ENCODE peak calls at places on chromosomes 4 and X, in eight cellular contexts. One of them, this sample, is unnamed.

GRCh38 chrX:29490606-29491005 is 724.8 kb upstream of the MAGEB2 start:
- DNase-seq in activated naive CD4-positive, alpha-beta T cell treated with anti-CD3 and anti-CD28 coated beads for 36 hours: no peak
- DNase-seq in stimulated activated CD4-positive, alpha-beta T cell treated with anti-CD3 and anti-CD28 coated beads, Interleukin-2, amount 100 ng/mL, for 4 hours: no peak
- DNase-seq in activated T-helper 1 cell treated with anti-CD3 and anti-CD28 coated beads, Interleukin-2, amount 50 U/mL, for 16 hours: no peak
- DNase-seq in SIG-M5: no peak
- DNase-seq in adipocyte: no peak
- DNase-seq in activated CD4-positive, alpha-beta T cell treated with anti-CD3 and anti-CD28 coated beads, Interleukin-2, amount 50 U/mL, for 24 hours: no peak
- DNase-seq in activated naive CD8-positive, alpha-beta T cell treated with anti-CD3 and anti-CD28 coated beads for 36 hours: no peak
- DNase-seq in this sample: no peak

GRCh38 chr4:154435895-154436294 is 55.7 kb downstream of the DCHS2 start:
- DNase-seq in stimulated activated CD4-positive, alpha-beta T cell treated with anti-CD3 and anti-CD28 coated beads, Interleukin-2, amount 100 ng/mL, for 4 hours: no peak
- DNase-seq in activated naive CD8-positive, alpha-beta T cell treated with anti-CD3 and anti-CD28 coated beads for 36 hours: no peak
- DNase-seq in SIG-M5: no peak
- DNase-seq in activated naive CD4-positive, alpha-beta T cell treated with anti-CD3 and anti-CD28 coated beads for 36 hours: no peak
- DNase-seq in adipocyte: no peak
- DNase-seq in activated CD4-positive, alpha-beta T cell treated with anti-CD3 and anti-CD28 coated beads, Interleukin-2, amount 50 U/mL, for 24 hours: no peak
- DNase-seq in activated T-helper 1 cell treated with anti-CD3 and anti-CD28 coated beads, Interleukin-2, amount 50 U/mL, for 16 hours: no peak
- DNase-seq in this sample: no peak

GRCh38 chr4:151347891-151348290 is 22.5 kb upstream of the SH3D19 start:
- DNase-seq in stimulated activated CD4-positive, alpha-beta T cell treated with anti-CD3 and anti-CD28 coated beads, Interleukin-2, amount 100 ng/mL, for 4 hours: no peak
- DNase-seq in activated CD4-positive, alpha-beta T cell treated with anti-CD3 and anti-CD28 coated beads, Interleukin-2, amount 50 U/mL, for 24 hours: no peak
- DNase-seq in activated T-helper 1 cell treated with anti-CD3 and anti-CD28 coated beads, Interleukin-2, amount 50 U/mL, for 16 hours: no peak
- DNase-seq in activated naive CD4-positive, alpha-beta T cell treated with anti-CD3 and anti-CD28 coated beads for 36 hours: no peak
- DNase-seq in adipocyte: no peak
- DNase-seq in activated naive CD8-positive, alpha-beta T cell treated with anti-CD3 and anti-CD28 coated beads for 36 hours: no peak
- DNase-seq in SIG-M5: no peak
- DNase-seq in this sample: no peak

GRCh38 chrX:23749129-23749528 is 6.1 kb upstream of the ACOT9 start:
- DNase-seq in activated T-helper 1 cell treated with anti-CD3 and anti-CD28 coated beads, Interleukin-2, amount 50 U/mL, for 16 hours: no peak
- DNase-seq in stimulated activated CD4-positive, alpha-beta T cell treated with anti-CD3 and anti-CD28 coated beads, Interleukin-2, amount 100 ng/mL, for 4 hours: no peak
- DNase-seq in SIG-M5: no peak
- DNase-seq in adipocyte: no peak
- DNase-seq in activated CD4-positive, alpha-beta T cell treated with anti-CD3 and anti-CD28 coated beads, Interleukin-2, amount 50 U/mL, for 24 hours: no peak
- DNase-seq in activated naive CD4-positive, alpha-beta T cell treated with anti-CD3 and anti-CD28 coated beads for 36 hours: no peak
- DNase-seq in activated naive CD8-positive, alpha-beta T cell treated with anti-CD3 and anti-CD28 coated beads for 36 hours: no peak
- DNase-seq in this sample: no peak

GRCh38 chr4:16579866-16580265 is 318.6 kb downstream of the LDB2 start:
- DNase-seq in stimulated activated CD4-positive, alpha-beta T cell treated with anti-CD3 and anti-CD28 coated beads, Interleukin-2, amount 100 ng/mL, for 4 hours: no peak
- DNase-seq in activated naive CD4-positive, alpha-beta T cell treated with anti-CD3 and anti-CD28 coated beads for 36 hours: no peak
- DNase-seq in activated naive CD8-positive, alpha-beta T cell treated with anti-CD3 and anti-CD28 coated beads for 36 hours: no peak
- DNase-seq in activated CD4-positive, alpha-beta T cell treated with anti-CD3 and anti-CD28 coated beads, Interleukin-2, amount 50 U/mL, for 24 hours: no peak
- DNase-seq in SIG-M5: no peak
- DNase-seq in activated T-helper 1 cell treated with anti-CD3 and anti-CD28 coated beads, Interleukin-2, amount 50 U/mL, for 16 hours: no peak
- DNase-seq in adipocyte: peak
- DNase-seq in this sample: no peak

GRCh38 chr4:111268769-111269414 is 646.0 kb upstream of the PITX2 start:
- DNase-seq in activated T-helper 1 cell treated with anti-CD3 and anti-CD28 coated beads, Interleukin-2, amount 50 U/mL, for 16 hours: no peak
- DNase-seq in SIG-M5: no peak
- DNase-seq in stimulated activated CD4-positive, alpha-beta T cell treated with anti-CD3 and anti-CD28 coated beads, Interleukin-2, amount 100 ng/mL, for 4 hours: no peak
- DNase-seq in activated naive CD4-positive, alpha-beta T cell treated with anti-CD3 and anti-CD28 coated beads for 36 hours: no peak
- DNase-seq in activated CD4-positive, alpha-beta T cell treated with anti-CD3 and anti-CD28 coated beads, Interleukin-2, amount 50 U/mL, for 24 hours: no peak
- DNase-seq in activated naive CD8-positive, alpha-beta T cell treated with anti-CD3 and anti-CD28 coated beads for 36 hours: no peak
- DNase-seq in adipocyte: peak
- DNase-seq in this sample: no peak

GRCh38 chr4:101763576-101763975 is 27.0 kb upstream of the BANK1 start:
- DNase-seq in activated naive CD8-positive, alpha-beta T cell treated with anti-CD3 and anti-CD28 coated beads for 36 hours: no peak
- DNase-seq in adipocyte: no peak
- DNase-seq in activated naive CD4-positive, alpha-beta T cell treated with anti-CD3 and anti-CD28 coated beads for 36 hours: no peak
- DNase-seq in SIG-M5: no peak
- DNase-seq in activated T-helper 1 cell treated with anti-CD3 and anti-CD28 coated beads, Interleukin-2, amount 50 U/mL, for 16 hours: no peak
- DNase-seq in stimulated activated CD4-positive, alpha-beta T cell treated with anti-CD3 and anti-CD28 coated beads, Interleukin-2, amount 100 ng/mL, for 4 hours: no peak
- DNase-seq in activated CD4-positive, alpha-beta T cell treated with anti-CD3 and anti-CD28 coated beads, Interleukin-2, amount 50 U/mL, for 24 hours: no peak
- DNase-seq in this sample: no peak

GRCh38 chr4:114364857-114365256 is 233.8 kb upstream of the UGT8 start:
- DNase-seq in activated naive CD8-positive, alpha-beta T cell treated with anti-CD3 and anti-CD28 coated beads for 36 hours: no peak
- DNase-seq in adipocyte: peak
- DNase-seq in activated CD4-positive, alpha-beta T cell treated with anti-CD3 and anti-CD28 coated beads, Interleukin-2, amount 50 U/mL, for 24 hours: no peak
- DNase-seq in stimulated activated CD4-positive, alpha-beta T cell treated with anti-CD3 and anti-CD28 coated beads, Interleukin-2, amount 100 ng/mL, for 4 hours: no peak
- DNase-seq in SIG-M5: no peak
- DNase-seq in activated naive CD4-positive, alpha-beta T cell treated with anti-CD3 and anti-CD28 coated beads for 36 hours: no peak
- DNase-seq in activated T-helper 1 cell treated with anti-CD3 and anti-CD28 coated beads, Interleukin-2, amount 50 U/mL, for 16 hours: no peak
- DNase-seq in this sample: no peak